ENCODE peak calls at places on chromosomes 13 and 19, in nine cellular contexts. One of them, this sample, is unnamed.

GRCh38 chr13:30985637-30986205 is 53.3 kb downstream of the TEX26 start:
- DNase-seq in GM13977: no peak
- DNase-seq in WTC11: no peak
- DNase-seq in tibial artery: no peak
- DNase-seq in IMR-90: peak
- DNase-seq in fibroblast of lung: peak
- DNase-seq in cardiac fibroblast: peak
- DNase-seq in breast epithelium: no peak
- DNase-seq in activated B cell treated with CpG ODN at 0.5 μM for 24 hours: no peak
- DNase-seq in this sample: no peak

GRCh38 chr13:78239681-78240080 is 321.1 kb upstream of the EDNRB start:
- DNase-seq in breast epithelium: no peak
- DNase-seq in fibroblast of lung: peak
- DNase-seq in tibial artery: no peak
- DNase-seq in activated B cell treated with CpG ODN at 0.5 μM for 24 hours: no peak
- DNase-seq in WTC11: no peak
- DNase-seq in IMR-90: peak
- DNase-seq in cardiac fibroblast: no peak
- DNase-seq in GM13977: no peak
- DNase-seq in this sample: peak

GRCh38 chr13:61162636-61163035 is 253.0 kb downstream of the PCDH20 start:
- DNase-seq in IMR-90: no peak
- DNase-seq in fibroblast of lung: peak
- DNase-seq in activated B cell treated with CpG ODN at 0.5 μM for 24 hours: no peak
- DNase-seq in cardiac fibroblast: no peak
- DNase-seq in tibial artery: no peak
- DNase-seq in WTC11: no peak
- DNase-seq in breast epithelium: no peak
- DNase-seq in GM13977: no peak
- DNase-seq in this sample: no peak

GRCh38 chr19:934865-935422 is 9.1 kb downstream of the ARID3A start:
- DNase-seq in activated B cell treated with CpG ODN at 0.5 μM for 24 hours: no peak
- DNase-seq in WTC11: no peak
- DNase-seq in GM13977: peak
- DNase-seq in IMR-90: peak
- DNase-seq in breast epithelium: peak
- DNase-seq in fibroblast of lung: peak
- DNase-seq in tibial artery: peak
- DNase-seq in cardiac fibroblast: peak
- DNase-seq in this sample: no peak

GRCh38 chr19:17944301-17944700 is 11.5 kb downstream of the CCDC124 start:
- DNase-seq in IMR-90: peak
- DNase-seq in cardiac fibroblast: peak
- DNase-seq in fibroblast of lung: peak
- DNase-seq in GM13977: no peak
- DNase-seq in activated B cell treated with CpG ODN at 0.5 μM for 24 hours: no peak
- DNase-seq in tibial artery: no peak
- DNase-seq in breast epithelium: no peak
- DNase-seq in WTC11: no peak
- DNase-seq in this sample: no peak

GRCh38 chr13:35856721-35857346 is 274.3 kb downstream of the DCLK1 start:
- DNase-seq in activated B cell treated with CpG ODN at 0.5 μM for 24 hours: no peak
- DNase-seq in WTC11: no peak
- DNase-seq in IMR-90: no peak
- DNase-seq in breast epithelium: no peak
- DNase-seq in cardiac fibroblast: no peak
- DNase-seq in GM13977: no peak
- DNase-seq in tibial artery: no peak
- DNase-seq in fibroblast of lung: no peak
- DNase-seq in this sample: no peak

GRCh38 chr19:8138201-8138600 is 11.2 kb downstream of the FBN3 start:
- DNase-seq in WTC11: no peak
- DNase-seq in cardiac fibroblast: no peak
- DNase-seq in breast epithelium: no peak
- DNase-seq in activated B cell treated with CpG ODN at 0.5 μM for 24 hours: no peak
- DNase-seq in GM13977: no peak
- DNase-seq in fibroblast of lung: no peak
- DNase-seq in tibial artery: no peak
- DNase-seq in IMR-90: no peak
- DNase-seq in this sample: no peak

GRCh38 chr13:98285317-98285716 is 108.2 kb upstream of the RNF113B start:
- DNase-seq in activated B cell treated with CpG ODN at 0.5 μM for 24 hours: no peak
- DNase-seq in IMR-90: peak
- DNase-seq in WTC11: no peak
- DNase-seq in fibroblast of lung: peak
- DNase-seq in tibial artery: no peak
- DNase-seq in cardiac fibroblast: no peak
- DNase-seq in breast epithelium: no peak
- DNase-seq in GM13977: no peak
- DNase-seq in this sample: no peak

GRCh38 chr13:28574617-28575142 is 79.8 kb upstream of the FLT1 start:
- DNase-seq in activated B cell treated with CpG ODN at 0.5 μM for 24 hours: no peak
- DNase-seq in breast epithelium: no peak
- DNase-seq in WTC11: no peak
- DNase-seq in cardiac fibroblast: peak
- DNase-seq in GM13977: no peak
- DNase-seq in tibial artery: no peak
- DNase-seq in fibroblast of lung: peak
- DNase-seq in IMR-90: peak
- DNase-seq in this sample: no peak

GRCh38 chr19:48530044-48530720 is 18.5 kb upstream of the LMTK3 start:
- DNase-seq in IMR-90: no peak
- DNase-seq in cardiac fibroblast: no peak
- DNase-seq in fibroblast of lung: no peak
- DNase-seq in GM13977: no peak
- DNase-seq in breast epithelium: no peak
- DNase-seq in activated B cell treated with CpG ODN at 0.5 μM for 24 hours: no peak
- DNase-seq in WTC11: no peak
- DNase-seq in tibial artery: no peak
- DNase-seq in this sample: no peak

GRCh38 chr19:54114340-54114826 is 1.1 kb downstream of the TFPT start:
- DNase-seq in GM13977: peak
- DNase-seq in IMR-90: peak
- DNase-seq in breast epithelium: no peak
- DNase-seq in WTC11: no peak
- DNase-seq in activated B cell treated with CpG ODN at 0.5 μM for 24 hours: no peak
- DNase-seq in cardiac fibroblast: peak
- DNase-seq in tibial artery: peak
- DNase-seq in fibroblast of lung: peak
- DNase-seq in this sample: no peak

GRCh38 chr19:41755328-41755913 is at the start of gene CEACAM6:
- DNase-seq in WTC11: no peak
- DNase-seq in breast epithelium: no peak
- DNase-seq in fibroblast of lung: no peak
- DNase-seq in activated B cell treated with CpG ODN at 0.5 μM for 24 hours: no peak
- DNase-seq in tibial artery: peak
- DNase-seq in cardiac fibroblast: no peak
- DNase-seq in IMR-90: no peak
- DNase-seq in GM13977: no peak
- DNase-seq in this sample: no peak

GRCh38 chr13:109521719-109522118 is 264.7 kb downstream of the IRS2 start:
- DNase-seq in breast epithelium: no peak
- DNase-seq in WTC11: no peak
- DNase-seq in activated B cell treated with CpG ODN at 0.5 μM for 24 hours: no peak
- DNase-seq in fibroblast of lung: no peak
- DNase-seq in tibial artery: no peak
- DNase-seq in IMR-90: no peak
- DNase-seq in cardiac fibroblast: no peak
- DNase-seq in GM13977: no peak
- DNase-seq in this sample: no peak

GRCh38 chr13:26246154-26246553 is 7.8 kb upstream of the CDK8 start:
- DNase-seq in fibroblast of lung: no peak
- DNase-seq in WTC11: no peak
- DNase-seq in breast epithelium: no peak
- DNase-seq in cardiac fibroblast: no peak
- DNase-seq in tibial artery: no peak
- DNase-seq in activated B cell treated with CpG ODN at 0.5 μM for 24 hours: no peak
- DNase-seq in GM13977: no peak
- DNase-seq in IMR-90: peak
- DNase-seq in this sample: no peak

GRCh38 chr13:39023316-39023715 is 14.6 kb downstream of the PROSER1 start:
- DNase-seq in cardiac fibroblast: peak
- DNase-seq in activated B cell treated with CpG ODN at 0.5 μM for 24 hours: no peak
- DNase-seq in WTC11: no peak
- DNase-seq in GM13977: no peak
- DNase-seq in tibial artery: no peak
- DNase-seq in fibroblast of lung: no peak
- DNase-seq in breast epithelium: no peak
- DNase-seq in IMR-90: peak
- DNase-seq in this sample: no peak

GRCh38 chr19:10742494-10742893 is 24.6 kb downstream of the DNM2 start:
- DNase-seq in fibroblast of lung: no peak
- DNase-seq in cardiac fibroblast: no peak
- DNase-seq in activated B cell treated with CpG ODN at 0.5 μM for 24 hours: no peak
- DNase-seq in tibial artery: no peak
- DNase-seq in IMR-90: no peak
- DNase-seq in GM13977: no peak
- DNase-seq in WTC11: no peak
- DNase-seq in breast epithelium: no peak
- DNase-seq in this sample: no peak

GRCh38 chr19:2221918-2222317 is 14.2 kb downstream of the PLEKHJ1 start:
- DNase-seq in WTC11: no peak
- DNase-seq in IMR-90: no peak
- DNase-seq in fibroblast of lung: no peak
- DNase-seq in activated B cell treated with CpG ODN at 0.5 μM for 24 hours: no peak
- DNase-seq in GM13977: no peak
- DNase-seq in tibial artery: no peak
- DNase-seq in cardiac fibroblast: no peak
- DNase-seq in breast epithelium: no peak
- DNase-seq in this sample: no peak
- TF ChIP-seq CTCF in WTC11: no peak
- TF ChIP-seq CTCF in IMR-90: peak
- TF ChIP-seq CTCF in fibroblast of lung: peak
- TF ChIP-seq CTCF in activated B cell treated with CpG ODN at 0.5 μM for 24 hours: no peak
- TF ChIP-seq CTCF in GM13977: peak
- TF ChIP-seq CTCF in tibial artery: peak
- TF ChIP-seq CTCF in cardiac fibroblast: peak
- TF ChIP-seq CTCF in breast epithelium: no peak
- TF ChIP-seq CTCF in this sample: peak

GRCh38 chr19:15453091-15453498 is 3.3 kb upstream of the WIZ start:
- DNase-seq in cardiac fibroblast: peak
- DNase-seq in WTC11: peak
- DNase-seq in IMR-90: no peak
- DNase-seq in GM13977: no peak
- DNase-seq in activated B cell treated with CpG ODN at 0.5 μM for 24 hours: no peak
- DNase-seq in tibial artery: no peak
- DNase-seq in breast epithelium: no peak
- DNase-seq in fibroblast of lung: no peak
- DNase-seq in this sample: no peak
- TF ChIP-seq CTCF in cardiac fibroblast: peak
- TF ChIP-seq CTCF in WTC11: no peak
- TF ChIP-seq CTCF in IMR-90: peak
- TF ChIP-seq CTCF in GM13977: no peak
- TF ChIP-seq CTCF in activated B cell treated with CpG ODN at 0.5 μM for 24 hours: no peak
- TF ChIP-seq CTCF in tibial artery: peak
- TF ChIP-seq CTCF in breast epithelium: peak
- TF ChIP-seq CTCF in fibroblast of lung: peak
- TF ChIP-seq CTCF in this sample: peak

GRCh38 chr13:51249767-51250741 is 27.9 kb downstream of the FAM124A start:
- DNase-seq in tibial artery: no peak
- DNase-seq in cardiac fibroblast: no peak
- DNase-seq in GM13977: peak
- DNase-seq in IMR-90: no peak
- DNase-seq in activated B cell treated with CpG ODN at 0.5 μM for 24 hours: no peak
- DNase-seq in WTC11: no peak
- DNase-seq in fibroblast of lung: no peak
- DNase-seq in breast epithelium: no peak
- DNase-seq in this sample: no peak
- TF ChIP-seq CTCF in tibial artery: peak
- TF ChIP-seq CTCF in cardiac fibroblast: peak
- TF ChIP-seq CTCF in GM13977: peak
- TF ChIP-seq CTCF in IMR-90: peak
- TF ChIP-seq CTCF in activated B cell treated with CpG ODN at 0.5 μM for 24 hours: no peak
- TF ChIP-seq CTCF in WTC11: peak
- TF ChIP-seq CTCF in fibroblast of lung: peak
- TF ChIP-seq CTCF in breast epithelium: no peak
- TF ChIP-seq CTCF in this sample: peak

GRCh38 chr19:14695471-14695870 is 5.6 kb downstream of the ZNF333 start:
- DNase-seq in fibroblast of lung: no peak
- DNase-seq in tibial artery: no peak
- DNase-seq in IMR-90: no peak
- DNase-seq in cardiac fibroblast: no peak
- DNase-seq in WTC11: no peak
- DNase-seq in activated B cell treated with CpG ODN at 0.5 μM for 24 hours: no peak
- DNase-seq in GM13977: no peak
- DNase-seq in breast epithelium: no peak
- DNase-seq in this sample: no peak
- TF ChIP-seq CTCF in fibroblast of lung: no peak
- TF ChIP-seq CTCF in tibial artery: no peak
- TF ChIP-seq CTCF in IMR-90: no peak
- TF ChIP-seq CTCF in cardiac fibroblast: no peak
- TF ChIP-seq CTCF in WTC11: no peak
- TF ChIP-seq CTCF in activated B cell treated with CpG ODN at 0.5 μM for 24 hours: no peak
- TF ChIP-seq CTCF in GM13977: no peak
- TF ChIP-seq CTCF in breast epithelium: no peak
- TF ChIP-seq CTCF in this sample: no peak

GRCh38 chr13:94112731-94113130 is 366.8 kb downstream of the DCT start:
- DNase-seq in tibial artery: no peak
- DNase-seq in IMR-90: no peak
- DNase-seq in fibroblast of lung: no peak
- DNase-seq in breast epithelium: no peak
- DNase-seq in GM13977: no peak
- DNase-seq in activated B cell treated with CpG ODN at 0.5 μM for 24 hours: no peak
- DNase-seq in WTC11: no peak
- DNase-seq in cardiac fibroblast: no peak
- DNase-seq in this sample: no peak
- TF ChIP-seq CTCF in tibial artery: no peak
- TF ChIP-seq CTCF in IMR-90: no peak
- TF ChIP-seq CTCF in fibroblast of lung: peak
- TF ChIP-seq CTCF in breast epithelium: no peak
- TF ChIP-seq CTCF in GM13977: no peak
- TF ChIP-seq CTCF in activated B cell treated with CpG ODN at 0.5 μM for 24 hours: no peak
- TF ChIP-seq CTCF in WTC11: no peak
- TF ChIP-seq CTCF in cardiac fibroblast: no peak
- TF ChIP-seq CTCF in this sample: no peak

GRCh38 chr19:50025022-50025793 is at the start of gene VRK3:
- DNase-seq in fibroblast of lung: peak
- DNase-seq in tibial artery: peak
- DNase-seq in GM13977: peak
- DNase-seq in breast epithelium: peak
- DNase-seq in WTC11: peak
- DNase-seq in cardiac fibroblast: peak
- DNase-seq in activated B cell treated with CpG ODN at 0.5 μM for 24 hours: peak
- DNase-seq in IMR-90: peak
- DNase-seq in this sample: peak
- TF ChIP-seq CTCF in fibroblast of lung: peak
- TF ChIP-seq CTCF in tibial artery: no peak
- TF ChIP-seq CTCF in GM13977: peak
- TF ChIP-seq CTCF in breast epithelium: no peak
- TF ChIP-seq CTCF in WTC11: no peak
- TF ChIP-seq CTCF in cardiac fibroblast: peak
- TF ChIP-seq CTCF in activated B cell treated with CpG ODN at 0.5 μM for 24 hours: no peak
- TF ChIP-seq CTCF in IMR-90: peak
- TF ChIP-seq CTCF in this sample: no peak

DNA sequence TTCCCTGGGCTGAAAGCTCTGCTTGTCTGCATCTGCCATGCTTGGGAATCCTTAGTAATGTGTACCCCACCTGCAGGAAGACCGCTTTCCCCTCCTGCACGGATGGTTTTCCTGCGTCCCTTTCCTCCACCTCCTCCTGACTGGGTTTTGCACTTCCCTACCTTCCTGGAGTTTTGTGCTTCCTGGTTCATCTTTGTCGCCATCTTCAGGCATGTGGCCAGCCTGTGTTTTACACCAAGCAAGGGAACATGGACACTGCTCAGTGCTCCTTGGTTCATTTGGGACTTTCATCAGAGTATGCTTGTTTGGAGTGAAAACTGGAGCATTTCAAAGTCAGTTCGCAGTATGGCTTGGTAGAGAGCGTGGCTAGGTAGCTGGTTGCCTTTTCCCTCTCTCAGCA is 30.7 kb downstream of the ERICH6B start:
- DNase-seq in fibroblast of lung: no peak
- DNase-seq in tibial artery: no peak
- DNase-seq in WTC11: no peak
- DNase-seq in cardiac fibroblast: no peak
- DNase-seq in IMR-90: no peak
- DNase-seq in breast epithelium: no peak
- DNase-seq in activated B cell treated with CpG ODN at 0.5 μM for 24 hours: no peak
- DNase-seq in GM13977: no peak
- DNase-seq in this sample: no peak
- TF ChIP-seq CTCF in fibroblast of lung: no peak
- TF ChIP-seq CTCF in tibial artery: no peak
- TF ChIP-seq CTCF in WTC11: no peak
- TF ChIP-seq CTCF in cardiac fibroblast: peak
- TF ChIP-seq CTCF in IMR-90: peak
- TF ChIP-seq CTCF in breast epithelium: no peak
- TF ChIP-seq CTCF in activated B cell treated with CpG ODN at 0.5 μM for 24 hours: no peak
- TF ChIP-seq CTCF in GM13977: no peak
- TF ChIP-seq CTCF in this sample: peak